ENCODE peak calls at places on chromosomes 1 and 21, in four cellular contexts. G, X, Z and U are unnamed samples.

GRCh38 chr1:7375329-7375728 is 395.8 kb upstream of the VAMP3 start:
- DNase-seq in G (no peak), X (no peak), Z (no peak), U (no peak)

GRCh38 chr1:114956570-114956969 is 73.1 kb upstream of the TSHB start:
- DNase-seq in G (peak; percentile 42), X (peak; percentile 5), Z (no peak), U (no peak)

GRCh38 chr1:156371553-156372264 is 2.7 kb downstream of the RHBG start:
- DNase-seq in G (no peak), X (peak; percentile 99), Z (no peak), U (no peak)

GRCh38 chr1:181056560-181056959 is 22.8 kb downstream of the MR1 start:
- DNase-seq in G (no peak), X (no peak), Z (no peak), U (no peak)

GRCh38 chr21:37799193-37800121 is 116.8 kb downstream of the KCNJ6 start:
- DNase-seq in G (no peak), X (no peak), Z (no peak), U (no peak)

GRCh38 chr21:16841917-16842316 is 670.9 kb upstream of the CXADR start:
- DNase-seq in G (no peak), X (no peak), Z (no peak), U (no peak)

GRCh38 chr1:244834596-244835275 is 722 bp upstream of the COX20 start:
- DNase-seq in G (peak; percentile 87), X (peak; percentile 91), Z (no peak), U (peak; percentile 88)

GRCh38 chr1:214281030-214281901 is at the start of gene SMYD2:
- DNase-seq in G (peak; percentile 75), X (peak; percentile 56), Z (peak; percentile 95), U (no peak)

GRCh38 chr21:37748351-37748750 is 167.9 kb downstream of the KCNJ6 start:
- DNase-seq in G (no peak), X (no peak), Z (no peak), U (no peak)

GRCh38 chr1:39919545-39919944 is 17.8 kb upstream of the MYCL start:
- DNase-seq in G (peak; percentile 61), X (peak; percentile 61), Z (peak; percentile 86), U (peak; percentile 35)

GRCh38 chr1:171751208-171751607 is 9.3 kb upstream of the VAMP4 start:
- DNase-seq in G (no peak), X (no peak), Z (no peak), U (no peak)

GRCh38 chr1:159071970-159072582 is 4.5 kb downstream of the AIM2 start:
- DNase-seq in G (no peak), X (peak; percentile 38), Z (peak; percentile 63), U (no peak)

GRCh38 chr1:117681093-117681950 is 75.5 kb downstream of the TENT5C start:
- DNase-seq in G (no peak), X (no peak), Z (no peak), U (no peak)

GRCh38 chr1:153099646-153100045 is 5.3 kb upstream of the SPRR2E start:
- DNase-seq in G (no peak), X (no peak), Z (no peak), U (no peak)

GRCh38 chr1:58576727-58577675 is at the start of gene TACSTD2:
- DNase-seq in G (peak; percentile 83), X (no peak), Z (no peak), U (no peak)

GRCh38 chr1:92698932-92699331 is 86.0 kb downstream of the EVI5 start:
- DNase-seq in G (no peak), X (no peak), Z (no peak), U (no peak)

GRCh38 chr1:1083181-1084027 is 9.3 kb upstream of the RNF223 start:
- DNase-seq in G (no peak), X (no peak), Z (no peak), U (no peak)

GRCh38 chr1:15370781-15371467 is 38.8 kb upstream of the EFHD2 start:
- DNase-seq in G (no peak), X (peak; percentile 61), Z (no peak), U (no peak)

GRCh38 chr1:46543761-46544560 is 7.5 kb downstream of the KNCN start:
- DNase-seq in G (no peak), X (no peak), Z (peak; percentile 74), U (no peak)

GRCh38 chr1:107297681-107298080 is 156.8 kb downstream of the NTNG1 start:
- DNase-seq in G (no peak), X (no peak), Z (no peak), U (no peak)

GRCh38 chr21:33174756-33175155 is 55.0 kb upstream of the IFNAR2 start:
- DNase-seq in G (no peak), X (no peak), Z (no peak), U (no peak)

GRCh38 chr1:174682419-174683008 is 234.8 kb downstream of the GPR52 start:
- DNase-seq in G (no peak), X (peak; percentile 53), Z (no peak), U (no peak)

GRCh38 chr1:58823481-58824010 is 39.7 kb upstream of the JUN start:
- DNase-seq in G (no peak), X (no peak), Z (peak; percentile 13), U (no peak)

GRCh38 chr21:8991088-8991907 is 1530.1 kb upstream of the TPTE start:
- DNase-seq in G (no peak), X (peak; percentile 92), Z (no peak), U (no peak)

GRCh38 chr1:119611701-119612113 is 36.4 kb downstream of the ZNF697 start:
- DNase-seq in G (peak; percentile 99), X (peak; percentile 53), Z (peak; percentile 76), U (no peak)

GRCh38 chr1:1947493-1947892 is 28.4 kb upstream of the TMEM52 start:
- DNase-seq in G (no peak), X (no peak), Z (no peak), U (no peak)

GRCh38 chr1:77044133-77044849 is 174.9 kb downstream of the PIGK start:
- DNase-seq in G (no peak), X (no peak), Z (no peak), U (no peak)

GRCh38 chr21:31873275-31873695 is 465 bp downstream of the HUNK start:
- DNase-seq in G (peak; percentile 42), X (no peak), Z (no peak), U (no peak)

GRCh38 chr1:205071801-205072200 is 12.5 kb downstream of the TMEM81 start:
- DNase-seq in G (no peak), X (no peak), Z (no peak), U (no peak)

GRCh38 chr21:29245104-29245643 is 53.5 kb upstream of the BACH1 start:
- DNase-seq in G (no peak), X (no peak), Z (no peak), U (no peak)

GRCh38 chr21:14830307-14830706 is 234.5 kb downstream of the NRIP1 start:
- DNase-seq in G (no peak), X (no peak), Z (no peak), U (no peak)

GRCh38 chr21:14826630-14827029 is 238.2 kb downstream of the NRIP1 start:
- DNase-seq in G (no peak), X (no peak), Z (no peak), U (peak; percentile 72)

DNA sequence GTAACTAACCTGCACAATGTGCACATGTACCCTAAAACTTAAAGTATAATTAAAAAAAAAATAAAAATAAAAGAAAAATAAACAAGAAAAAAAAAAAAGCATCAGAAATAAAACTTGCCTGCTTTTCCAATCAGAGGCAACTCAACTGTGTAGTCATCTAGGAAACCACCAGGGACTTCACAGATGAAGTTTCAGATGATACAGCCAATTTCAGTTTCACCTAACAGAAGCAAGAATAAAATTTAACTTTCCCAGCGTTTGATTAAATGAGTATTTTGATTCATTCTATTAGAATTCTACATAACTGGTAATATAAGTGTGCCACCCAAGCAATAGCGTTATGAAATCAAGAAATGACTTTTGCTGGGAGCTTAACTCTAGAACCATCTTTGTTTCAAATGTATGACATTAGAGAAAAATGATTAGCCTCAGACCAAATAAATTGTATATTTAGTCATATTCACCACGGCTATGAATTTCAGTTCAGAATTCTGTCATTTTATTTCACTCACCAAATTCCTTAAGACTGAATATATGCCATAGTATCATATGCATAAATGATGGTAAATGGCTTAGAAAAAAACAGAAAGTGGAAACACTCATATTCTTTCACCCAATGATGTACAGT is 239.3 kb downstream of the NRIP1 start:
- DNase-seq in G (no peak), X (no peak), Z (no peak), U (peak; percentile 34)
- TF ChIP-seq CREM in G (no peak), X (no peak), Z (no peak), U (peak; percentile 22)

GRCh38 chr1:41486053-41486891 is 1.8 kb upstream of the EDN2 start:
- DNase-seq in G (no peak), X (no peak), Z (no peak), U (peak; percentile 26)
- TF ChIP-seq CREM in G (no peak), X (no peak), Z (no peak), U (peak; percentile 21)

GRCh38 chr1:10905841-10906655 is 106.4 kb upstream of the TARDBP start:
- DNase-seq in G (no peak), X (no peak), Z (no peak), U (no peak)
- TF ChIP-seq CREM in G (no peak), X (no peak), Z (no peak), U (no peak)

GRCh38 chr1:147142886-147143285 is 29.4 kb downstream of the PRKAB2 start:
- DNase-seq in G (no peak), X (no peak), Z (no peak), U (no peak)
- TF ChIP-seq CREM in G (no peak), X (no peak), Z (no peak), U (no peak)

GRCh38 chr1:17540255-17541001 is 930 bp downstream of the ARHGEF10L start:
- DNase-seq in G (peak; percentile 95), X (no peak), Z (no peak), U (no peak)
- TF ChIP-seq CREM in G (no peak), X (no peak), Z (no peak), U (no peak)